ENCODE peak calls at places on chromosome X, in seven cellular contexts. R is GM12878, E is A549, M is vagina, J is tibial nerve, H is prostate gland, B is adrenal gland. W is an unnamed sample. For H3K4me1, the result is how much of the 10 kb centered on the place peaks cover.

GRCh38 chrX:135086197-135086854 is 34.0 kb downstream of the ETDB start:
- DNase-seq in R (peak), E (peak), M (no peak), J (peak), H (peak), B (peak), W (no peak)

GRCh38 chrX:150416469-150416868 is 53.4 kb downstream of the MAMLD1 start:
- DNase-seq in R (no peak), E (no peak), M (no peak), J (no peak), H (no peak), B (no peak), W (no peak)

GRCh38 chrX:129529685-129530281 is 6.5 kb upstream of the SMARCA1 start:
- DNase-seq in R (no peak), E (no peak), M (no peak), J (peak), H (no peak), B (no peak), W (no peak)

GRCh38 chrX:31353095-31353494 is 281.3 kb upstream of the FTHL17 start:
- DNase-seq in R (no peak), E (no peak), M (no peak), J (no peak), H (no peak), B (no peak), W (no peak)

GRCh38 chrX:63922221-63922620 is 137.2 kb upstream of the ARHGEF9 start:
- DNase-seq in R (no peak), E (no peak), M (no peak), J (no peak), H (no peak), B (no peak), W (no peak)

GRCh38 chrX:47483310-47484268 is 567 bp upstream of the ZNF41 start:
- DNase-seq in R (no peak), E (no peak), M (no peak), J (peak), H (peak), B (peak), W (peak)

GRCh38 chrX:334331-334891 is 15.8 kb upstream of the GTPBP6 start:
- DNase-seq in R (no peak), E (no peak), M (no peak), J (no peak), H (no peak), B (no peak), W (peak)

GRCh38 chrX:131778269-131779218 is 234.7 kb downstream of the OR13H1 start:
- DNase-seq in R (peak), E (peak), M (no peak), J (no peak), H (no peak), B (no peak), W (no peak)

GRCh38 chrX:1077140-1077539 is 135.3 kb downstream of the CRLF2 start:
- DNase-seq in R (no peak), E (no peak), M (no peak), J (no peak), H (no peak), B (no peak), W (no peak)

GRCh38 chrX:44290718-44291117 is 52.8 kb downstream of the EFHC2 start:
- DNase-seq in R (no peak), E (no peak), M (no peak), J (no peak), H (no peak), B (no peak), W (no peak)

GRCh38 chrX:148784859-148785655 is 284.6 kb downstream of the AFF2 start:
- DNase-seq in R (no peak), E (no peak), M (no peak), J (no peak), H (no peak), B (no peak), W (no peak)

GRCh38 chrX:115690554-115691216 is 129.7 kb downstream of the PLS3 start:
- DNase-seq in R (peak), E (peak), M (no peak), J (peak), H (peak), B (peak), W (no peak)

GRCh38 chrX:109856974-109857373 is 123.9 kb upstream of the ACSL4 start:
- DNase-seq in R (no peak), E (peak), M (no peak), J (peak), H (no peak), B (no peak), W (no peak)

GRCh38 chrX:123814343-123814742 is 45.5 kb upstream of the XIAP start:
- DNase-seq in R (no peak), E (no peak), M (no peak), J (no peak), H (no peak), B (no peak), W (no peak)

GRCh38 chrX:6812087-6812486 is 277.2 kb upstream of the VCX3A start:
- DNase-seq in R (no peak), E (no peak), M (no peak), J (no peak), H (no peak), B (no peak), W (no peak)

GRCh38 chrX:7987160-7987992 is 60.2 kb upstream of the PNPLA4 start:
- DNase-seq in R (peak), E (no peak), M (no peak), J (no peak), H (no peak), B (no peak), W (no peak)

GRCh38 chrX:47814853-47815252 is 21.8 kb upstream of the ZNF81 start:
- DNase-seq in R (no peak), E (no peak), M (no peak), J (no peak), H (no peak), B (no peak), W (no peak)

GRCh38 chrX:40173662-40174593 is 76.2 kb upstream of the BCOR start:
- DNase-seq in R (no peak), E (no peak), M (peak), J (no peak), H (peak), B (peak), W (peak)
- H3K4me1 ChIP-seq in R (under half), E (under half), M (under half), J (under half), H (under half), B (under half), W (half or more)

DNA sequence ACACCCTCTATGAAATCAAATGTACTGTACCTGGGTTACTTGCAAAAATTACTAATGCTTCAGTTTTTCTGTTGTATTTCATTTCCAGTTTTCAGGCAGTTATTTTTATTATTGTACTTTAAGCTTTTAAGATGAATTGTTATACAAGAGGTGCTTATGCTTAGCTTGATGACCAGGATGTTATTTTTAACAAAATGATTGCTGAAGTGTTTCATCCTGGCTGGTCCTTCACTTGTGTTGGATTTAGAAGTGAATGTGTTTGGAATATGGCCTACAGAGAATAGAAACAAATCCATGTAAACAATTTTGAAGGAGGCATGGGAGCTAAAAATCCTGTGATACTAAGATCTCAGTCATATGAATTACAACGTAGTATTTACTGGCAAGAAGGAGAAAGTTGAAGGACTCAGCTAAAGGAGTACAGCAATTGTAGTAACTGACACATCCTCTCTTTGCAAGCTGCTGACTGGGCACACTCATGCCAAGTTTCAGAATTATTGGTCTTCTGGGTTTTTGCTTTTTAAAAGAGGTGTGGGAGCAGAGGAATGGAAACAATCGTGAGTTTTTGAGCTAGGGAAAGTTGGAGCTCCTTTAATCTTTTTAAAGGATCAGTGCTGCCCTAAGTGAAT is 9.2 kb downstream of the UBE2A start:
- DNase-seq in R (no peak), E (no peak), M (no peak), J (no peak), H (no peak), B (no peak), W (no peak)
- TF ChIP-seq POLR2A in R (no peak), E (no peak), M (no peak), J (no peak), H (no peak), B (no peak), W (no peak)

GRCh38 chrX:118971552-118971951 is 2.9 kb upstream of the LONRF3 start:
- DNase-seq in R (no peak), E (no peak), M (no peak), J (no peak), H (no peak), B (no peak), W (no peak)

GRCh38 chrX:118974908-118975671 is 672 bp downstream of the LONRF3 start:
- DNase-seq in R (no peak), E (no peak), M (peak), J (no peak), H (peak), B (peak), W (peak)

GRCh38 chrX:118974088-118974907 is at the start of gene LONRF3:
- DNase-seq in R (no peak), E (peak), M (peak), J (peak), H (peak), B (peak), W (peak)

GRCh38 chrX:118975831-118976598 is 1.6 kb downstream of the LONRF3 start:
- DNase-seq in R (no peak), E (peak), M (peak), J (peak), H (peak), B (peak), W (peak)

DNA sequence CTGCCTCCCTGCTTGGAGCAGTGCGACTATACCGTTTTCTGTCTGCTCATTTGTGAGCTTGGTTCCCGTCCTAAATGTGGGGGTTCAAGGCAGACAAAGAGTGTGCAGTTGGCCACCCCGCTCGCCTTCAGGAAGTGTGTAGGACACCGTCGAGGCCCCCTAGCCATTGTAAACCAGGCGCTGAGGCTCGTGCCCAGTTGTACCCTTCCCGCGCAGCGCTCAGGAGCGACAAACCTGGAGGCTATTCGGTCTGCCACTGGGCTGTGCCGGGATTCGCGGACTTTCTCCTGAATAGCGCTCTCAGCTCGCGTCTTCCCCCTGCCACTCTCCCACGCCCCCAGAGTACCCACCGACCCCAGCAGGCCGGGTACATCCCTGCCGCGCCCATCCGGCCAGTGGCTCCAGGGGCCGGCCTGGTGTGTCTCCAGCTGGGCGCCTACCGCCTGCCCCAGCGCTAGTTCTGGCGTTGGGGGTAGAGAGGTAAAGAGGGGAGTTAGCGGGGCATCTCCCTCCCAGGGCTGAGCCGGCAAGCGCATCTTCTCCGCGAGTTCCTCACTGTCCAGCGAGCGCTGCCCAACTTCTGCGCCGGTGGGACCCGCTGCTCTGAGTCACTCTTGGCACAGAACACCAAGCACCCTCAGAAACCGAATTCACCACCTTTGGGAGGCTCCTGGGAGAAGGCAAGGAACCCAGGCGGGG is 880 bp upstream of the LONRF3 start:
- DNase-seq in R (no peak), E (no peak), M (no peak), J (no peak), H (no peak), B (peak), W (peak)
- H3K4me3 ChIP-seq in R (no peak), E (peak), M (peak), J (peak), H (peak), B (peak), W (peak)

GRCh38 chrX:13092455-13092941 is 48.1 kb upstream of the FAM9C start:
- DNase-seq in R (peak), E (no peak), M (no peak), J (no peak), H (no peak), B (peak), W (peak)
- H3K4me1 ChIP-seq in R (half or more), E (under half), M (under half), J (under half), H (under half), B (under half), W (under half)

GRCh38 chrX:69161371-69161770 is 3.9 kb downstream of the PJA1 start:
- DNase-seq in R (no peak), E (no peak), M (no peak), J (no peak), H (no peak), B (no peak), W (no peak)

GRCh38 chrX:69162466-69162865 is 2.8 kb downstream of the PJA1 start:
- DNase-seq in R (no peak), E (no peak), M (peak), J (no peak), H (no peak), B (no peak), W (no peak)

GRCh38 chrX:69163936-69164741 is 1.1 kb downstream of the PJA1 start:
- DNase-seq in R (no peak), E (no peak), M (peak), J (peak), H (peak), B (peak), W (peak)

GRCh38 chrX:69161786-69162349 is 3.4 kb downstream of the PJA1 start:
- DNase-seq in R (no peak), E (no peak), M (peak), J (no peak), H (no peak), B (no peak), W (no peak)

DNA sequence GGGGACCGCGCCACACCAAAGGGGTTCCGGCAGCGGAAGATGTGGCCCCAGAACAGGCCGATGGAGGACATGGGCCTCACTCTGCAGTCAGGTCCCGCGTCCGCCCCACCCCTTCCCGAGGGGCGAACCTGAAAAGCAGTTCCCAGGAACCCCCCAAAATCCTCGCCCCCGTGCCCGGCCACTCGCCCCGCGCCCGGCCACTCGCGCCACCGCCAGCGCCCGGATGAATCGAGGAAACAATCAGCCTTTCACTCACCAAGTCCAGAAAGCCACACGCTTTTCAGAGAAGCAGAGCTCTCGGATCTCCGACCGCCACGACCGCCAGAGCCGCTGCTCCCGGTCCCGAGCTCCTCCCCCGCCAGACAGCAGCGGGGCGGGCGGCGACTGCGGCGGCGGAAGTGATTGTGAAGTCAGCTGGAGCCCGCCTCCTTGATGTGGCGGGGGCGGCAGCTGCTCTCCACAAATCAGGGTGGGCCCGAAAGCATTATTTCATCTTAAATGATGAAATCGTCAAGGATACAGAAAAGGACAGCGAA is at the start of gene PJA1:
- DNase-seq in R (no peak), E (peak), M (peak), J (peak), H (peak), B (peak), W (peak)
- TF ChIP-seq POLR2A in R (peak), E (peak), M (peak), J (peak), H (peak), B (peak), W (no peak)

DNA sequence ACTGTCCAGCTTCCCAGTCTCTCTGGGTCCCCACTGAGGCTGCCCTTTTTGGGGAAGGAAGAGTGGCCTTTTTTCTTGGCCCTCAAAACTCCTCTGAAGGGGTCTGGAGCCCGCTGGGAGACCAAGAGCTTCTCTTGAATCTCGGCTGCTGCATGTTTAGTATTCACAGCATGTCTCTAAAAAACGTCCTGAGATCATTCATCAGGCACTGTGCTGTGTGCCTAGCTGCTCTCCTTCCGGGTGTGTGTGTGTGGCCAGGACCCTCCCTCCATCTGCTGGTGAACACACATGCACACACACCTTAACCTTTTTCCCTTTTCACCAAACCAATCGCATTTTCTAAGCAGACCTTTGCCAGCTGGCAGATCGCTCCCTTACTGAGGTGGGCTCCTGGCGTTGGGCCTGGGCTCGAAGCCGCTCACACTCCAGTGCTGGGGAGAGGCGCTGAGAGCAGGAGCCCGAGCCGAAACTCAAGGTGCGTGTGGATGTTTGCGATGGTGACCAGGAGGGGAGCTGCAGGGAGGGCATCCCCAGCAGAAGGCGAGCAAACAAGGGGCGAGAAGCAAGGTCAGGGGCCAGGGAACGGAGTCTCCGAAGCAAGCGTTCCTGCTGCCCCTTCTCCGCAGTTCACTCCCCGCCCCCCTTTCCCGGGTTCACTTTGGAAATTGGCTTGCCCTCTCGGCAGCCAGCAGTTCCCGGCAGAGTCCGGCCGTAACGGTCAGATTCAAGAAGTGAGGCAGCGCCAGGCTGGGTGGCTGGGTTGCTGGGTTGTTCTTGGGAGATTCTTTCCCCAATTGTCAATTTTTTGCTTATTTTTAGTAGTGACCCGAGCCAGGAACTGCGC is 605 bp upstream of the FRMPD3 start:
- DNase-seq in R (no peak), E (peak), M (no peak), J (no peak), H (no peak), B (no peak), W (no peak)
- H3K4me3 ChIP-seq in R (no peak), E (peak), M (peak), J (peak), H (peak), B (peak), W (peak)

DNA sequence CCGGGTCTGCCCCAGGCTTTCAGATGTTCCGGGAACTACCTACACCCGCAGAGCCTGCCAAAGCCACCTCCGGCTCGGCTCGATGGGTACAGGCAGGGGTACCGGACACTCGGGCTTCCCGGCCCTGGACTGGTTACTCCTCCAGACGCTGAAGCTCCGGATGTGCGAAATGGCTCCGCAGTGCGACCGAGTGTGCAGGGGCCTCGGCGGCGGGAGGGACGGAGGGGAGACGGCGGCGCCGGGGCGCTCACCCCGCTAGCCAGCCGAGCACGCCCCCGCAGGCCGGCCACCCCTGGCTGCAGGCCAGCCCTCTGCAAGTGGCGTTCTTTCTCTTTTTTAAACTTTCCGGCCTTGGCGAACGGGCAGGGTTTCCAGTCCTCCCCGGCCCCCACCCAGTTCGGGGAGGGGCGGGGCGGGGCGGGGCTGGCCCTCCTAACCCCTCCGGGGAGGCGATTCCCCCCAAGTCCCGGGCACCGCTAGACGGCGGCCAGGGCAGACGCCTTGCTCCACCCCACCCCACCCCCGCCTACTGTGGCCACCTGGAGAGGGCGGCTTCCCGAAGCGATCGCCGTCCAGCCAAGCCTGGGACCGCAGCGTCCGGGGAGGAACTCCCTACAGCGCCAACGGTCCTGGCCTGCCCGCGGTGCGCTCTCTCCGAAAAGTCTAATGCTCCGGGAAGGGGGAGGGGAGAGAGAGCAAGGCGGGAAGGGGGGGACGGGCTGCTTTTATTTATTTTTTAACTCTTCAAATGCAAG is 7.5 kb downstream of the BCOR start:
- DNase-seq in R (no peak), E (no peak), M (no peak), J (no peak), H (peak), B (peak), W (peak)
- H3K4me1 ChIP-seq in R (under half), E (under half), M (under half), J (under half), H (under half), B (under half), W (half or more)

GRCh38 chrX:81201692-81202412 is at the start of the genes HMGN5 and SH3BGRL:
- DNase-seq in R (peak), E (peak), M (no peak), J (peak), H (peak), B (peak), W (peak)
- TF ChIP-seq POLR2A in R (peak), E (peak), M (no peak), J (peak), H (no peak), B (peak), W (no peak)

W was measured in spleen.